ENCODE peak calls at places on chromosome 6, in six cellular contexts. One of them, this sample, is unnamed.

GRCh38 chr6:75853796-75854195 is 104.8 kb downstream of the MYO6 start:
- DNase-seq in putamen: no peak
- DNase-seq in psoas muscle: no peak
- DNase-seq in NCI-H1105: no peak
- DNase-seq in non-pigmented ciliary epithelial cell: no peak
- DNase-seq in NB4: no peak
- DNase-seq in this sample: no peak

GRCh38 chr6:25354078-25354940 is 75.1 kb downstream of the CARMIL1 start:
- DNase-seq in NCI-H1105: no peak
- DNase-seq in putamen: no peak
- DNase-seq in psoas muscle: no peak
- DNase-seq in non-pigmented ciliary epithelial cell: no peak
- DNase-seq in NB4: no peak
- DNase-seq in this sample: no peak

GRCh38 chr6:3213334-3213695 is 14.1 kb downstream of the TUBB2B start:
- DNase-seq in psoas muscle: no peak
- DNase-seq in non-pigmented ciliary epithelial cell: no peak
- DNase-seq in NCI-H1105: no peak
- DNase-seq in NB4: no peak
- DNase-seq in putamen: no peak
- DNase-seq in this sample: no peak

GRCh38 chr6:166598441-166599138 is 12.1 kb upstream of the RAMACL start:
- DNase-seq in NCI-H1105: no peak
- DNase-seq in NB4: no peak
- DNase-seq in psoas muscle: peak
- DNase-seq in putamen: no peak
- DNase-seq in non-pigmented ciliary epithelial cell: peak
- DNase-seq in this sample: peak

GRCh38 chr6:28343898-28344677 is 5.7 kb upstream of the ZKSCAN3 start:
- DNase-seq in putamen: no peak
- DNase-seq in NB4: no peak
- DNase-seq in NCI-H1105: no peak
- DNase-seq in psoas muscle: no peak
- DNase-seq in non-pigmented ciliary epithelial cell: no peak
- DNase-seq in this sample: no peak

GRCh38 chr6:42387336-42387735 is 64.4 kb downstream of the TRERF1 start:
- DNase-seq in NB4: peak
- DNase-seq in non-pigmented ciliary epithelial cell: no peak
- DNase-seq in putamen: peak
- DNase-seq in psoas muscle: no peak
- DNase-seq in NCI-H1105: no peak
- DNase-seq in this sample: peak

GRCh38 chr6:99349620-99350141 is at the start of gene FAXC:
- DNase-seq in NB4: peak
- DNase-seq in non-pigmented ciliary epithelial cell: no peak
- DNase-seq in NCI-H1105: peak
- DNase-seq in putamen: peak
- DNase-seq in psoas muscle: no peak
- DNase-seq in this sample: no peak

GRCh38 chr6:41872102-41872602 is 23.0 kb downstream of the USP49 start:
- DNase-seq in NCI-H1105: no peak
- DNase-seq in putamen: no peak
- DNase-seq in non-pigmented ciliary epithelial cell: no peak
- DNase-seq in NB4: no peak
- DNase-seq in psoas muscle: no peak
- DNase-seq in this sample: no peak

GRCh38 chr6:33425668-33426577 is 6.1 kb downstream of the SYNGAP1 start:
- DNase-seq in psoas muscle: peak
- DNase-seq in NB4: peak
- DNase-seq in putamen: peak
- DNase-seq in non-pigmented ciliary epithelial cell: no peak
- DNase-seq in NCI-H1105: peak
- DNase-seq in this sample: peak

GRCh38 chr6:49284134-49284533 is 178.9 kb downstream of the MMUT start:
- DNase-seq in putamen: no peak
- DNase-seq in psoas muscle: no peak
- DNase-seq in NB4: no peak
- DNase-seq in non-pigmented ciliary epithelial cell: no peak
- DNase-seq in NCI-H1105: peak
- DNase-seq in this sample: no peak

GRCh38 chr6:139932671-139933070 is 558.2 kb upstream of the CITED2 start:
- DNase-seq in NB4: no peak
- DNase-seq in non-pigmented ciliary epithelial cell: no peak
- DNase-seq in putamen: no peak
- DNase-seq in NCI-H1105: no peak
- DNase-seq in psoas muscle: no peak
- DNase-seq in this sample: no peak